ENCODE peak calls at places on chromosomes 12 and 14, in ten cellular contexts. Z is fibroblast of the aortic adventitia, T is adrenal gland, W is psoas muscle, M is colonic mucosa, Y is tibial artery, D is gastrocnemius medialis, P is A549, G is astrocyte of the spinal cord, S is heart left ventricle. J is an unnamed sample.

GRCh38 chr14:105180598-105181528 is at the start of gene NUDT14:
- DNase-seq in P (peak), G (no peak), W (peak), Z (peak), T (peak), M (peak), S (peak), D (no peak), Y (peak), J (peak)

GRCh38 chr14:104822821-104823615 is 22.1 kb downstream of the ZBTB42 start:
- DNase-seq in G (no peak), S (peak), M (peak), Y (no peak), P (no peak), T (no peak), Z (no peak), W (no peak), D (no peak), J (no peak)

GRCh38 chr12:106022568-106023012 is 116.2 kb downstream of the NUAK1 start:
- DNase-seq in P (peak), Z (peak), D (no peak), S (no peak), G (no peak), M (no peak), Y (no peak), W (no peak), T (no peak), J (no peak)

GRCh38 chr12:103138538-103138937 is 181.1 kb downstream of the ASCL1 start:
- DNase-seq in G (no peak), Z (no peak), Y (no peak), D (no peak), S (no peak), P (no peak), M (no peak), W (no peak), T (no peak), J (no peak)

GRCh38 chr12:50901685-50902113 is 50.6 kb upstream of the HIGD1C start:
- DNase-seq in P (no peak), W (no peak), D (no peak), M (no peak), S (no peak), G (no peak), Z (no peak), Y (no peak), T (no peak), J (no peak)

GRCh38 chr12:93593833-93594232 is 21.4 kb downstream of the SOCS2 start:
- DNase-seq in Z (no peak), M (no peak), P (no peak), G (no peak), Y (no peak), D (no peak), T (no peak), W (no peak), S (no peak), J (no peak)

GRCh38 chr12:4036872-4037271 is 163.7 kb upstream of the PARP11 start:
- DNase-seq in T (no peak), Y (no peak), S (no peak), W (no peak), D (no peak), G (no peak), M (no peak), P (peak), Z (no peak), J (no peak)

GRCh38 chr14:93648440-93649168 is 139.7 kb downstream of the PRIMA1 start:
- DNase-seq in Z (peak), D (no peak), S (no peak), T (no peak), W (no peak), G (no peak), P (peak), Y (no peak), M (no peak), J (peak)

GRCh38 chr12:28089363-28089762 is 100.9 kb upstream of the CCDC91 start:
- DNase-seq in P (peak), T (no peak), S (no peak), M (no peak), D (no peak), W (no peak), G (peak), Z (peak), Y (no peak), J (peak)

GRCh38 chr12:113996026-113996425 is 29.9 kb upstream of the RBM19 start:
- DNase-seq in M (no peak), T (no peak), Z (no peak), Y (no peak), S (no peak), D (no peak), P (no peak), W (no peak), G (no peak), J (no peak)

GRCh38 chr14:106506901-106507305 is 980.5 kb downstream of the TMEM121 start:
- DNase-seq in P (no peak), W (no peak), Z (no peak), S (no peak), T (no peak), Y (no peak), G (no peak), D (no peak), M (peak), J (no peak)

GRCh38 chr14:83611906-83612305 is 1918.0 kb upstream of the FLRT2 start:
- DNase-seq in P (no peak), W (no peak), D (no peak), Z (no peak), S (no peak), M (no peak), T (no peak), G (no peak), Y (no peak), J (no peak)

GRCh38 chr12:121701667-121702277 is 10.8 kb upstream of the TMEM120B start:
- DNase-seq in S (no peak), D (no peak), P (no peak), Y (no peak), T (no peak), Z (peak), M (no peak), W (no peak), G (no peak), J (no peak)

GRCh38 chr14:35959835-35960234 is 133.7 kb downstream of the BRMS1L start:
- DNase-seq in Z (no peak), D (no peak), P (peak), T (no peak), S (no peak), W (no peak), Y (no peak), M (no peak), G (no peak), J (no peak)

GRCh38 chr14:71365305-71365865 is 458.1 kb downstream of the PCNX1 start:
- DNase-seq in T (no peak), P (no peak), Z (peak), W (no peak), D (no peak), S (no peak), Y (no peak), G (peak), M (no peak), J (peak)

GRCh38 chr14:48586099-48586498 is 910.7 kb upstream of the MDGA2 start:
- DNase-seq in P (no peak), T (no peak), D (no peak), Z (no peak), W (no peak), M (no peak), Y (no peak), G (no peak), S (no peak), J (no peak)

GRCh38 chr14:41062826-41063225 is 543.9 kb upstream of the LRFN5 start:
- DNase-seq in Z (no peak), W (no peak), S (no peak), M (no peak), Y (no peak), P (peak), D (no peak), T (no peak), G (peak), J (no peak)

GRCh38 chr12:46101121-46101869 is 110.9 kb upstream of the SCAF11 start:
- DNase-seq in T (no peak), G (no peak), D (no peak), Y (no peak), W (no peak), Z (no peak), P (peak), M (no peak), S (no peak), J (no peak)

GRCh38 chr14:77206261-77206824 is 24.7 kb downstream of the TMEM63C start:
- DNase-seq in W (no peak), G (no peak), Y (no peak), T (no peak), Z (no peak), M (no peak), P (no peak), S (no peak), D (no peak), J (no peak)

GRCh38 chr14:61255968-61256367 is 25.2 kb downstream of the TMEM30B start:
- DNase-seq in Z (no peak), P (no peak), M (no peak), G (no peak), Y (no peak), T (no peak), W (no peak), D (no peak), S (no peak), J (no peak)

GRCh38 chr14:24251880-24252288 is 9.5 kb upstream of the TINF2 start:
- DNase-seq in S (no peak), Z (no peak), T (no peak), P (no peak), W (no peak), Y (no peak), D (no peak), G (no peak), M (no peak), J (peak)

GRCh38 chr14:93481758-93482157 is 51.0 kb downstream of the UNC79 start:
- DNase-seq in W (no peak), T (no peak), D (no peak), P (no peak), Z (peak), Y (no peak), M (no peak), S (no peak), G (no peak), J (no peak)

GRCh38 chr12:82805812-82806497 is 119.2 kb downstream of the TMTC2 start:
- DNase-seq in Z (peak), D (no peak), S (no peak), T (no peak), G (no peak), P (no peak), W (no peak), Y (no peak), M (no peak), J (peak)

GRCh38 chr14:96783306-96784224 is 13.6 kb upstream of the VRK1 start:
- DNase-seq in T (peak), Y (no peak), P (no peak), S (no peak), G (no peak), W (no peak), M (no peak), Z (no peak), D (no peak), J (no peak)

GRCh38 chr12:124208469-124208868 is 86.4 kb upstream of the RFLNA start:
- DNase-seq in T (no peak), G (no peak), D (no peak), S (no peak), P (no peak), Y (no peak), M (no peak), Z (no peak), W (no peak), J (no peak)

DNA sequence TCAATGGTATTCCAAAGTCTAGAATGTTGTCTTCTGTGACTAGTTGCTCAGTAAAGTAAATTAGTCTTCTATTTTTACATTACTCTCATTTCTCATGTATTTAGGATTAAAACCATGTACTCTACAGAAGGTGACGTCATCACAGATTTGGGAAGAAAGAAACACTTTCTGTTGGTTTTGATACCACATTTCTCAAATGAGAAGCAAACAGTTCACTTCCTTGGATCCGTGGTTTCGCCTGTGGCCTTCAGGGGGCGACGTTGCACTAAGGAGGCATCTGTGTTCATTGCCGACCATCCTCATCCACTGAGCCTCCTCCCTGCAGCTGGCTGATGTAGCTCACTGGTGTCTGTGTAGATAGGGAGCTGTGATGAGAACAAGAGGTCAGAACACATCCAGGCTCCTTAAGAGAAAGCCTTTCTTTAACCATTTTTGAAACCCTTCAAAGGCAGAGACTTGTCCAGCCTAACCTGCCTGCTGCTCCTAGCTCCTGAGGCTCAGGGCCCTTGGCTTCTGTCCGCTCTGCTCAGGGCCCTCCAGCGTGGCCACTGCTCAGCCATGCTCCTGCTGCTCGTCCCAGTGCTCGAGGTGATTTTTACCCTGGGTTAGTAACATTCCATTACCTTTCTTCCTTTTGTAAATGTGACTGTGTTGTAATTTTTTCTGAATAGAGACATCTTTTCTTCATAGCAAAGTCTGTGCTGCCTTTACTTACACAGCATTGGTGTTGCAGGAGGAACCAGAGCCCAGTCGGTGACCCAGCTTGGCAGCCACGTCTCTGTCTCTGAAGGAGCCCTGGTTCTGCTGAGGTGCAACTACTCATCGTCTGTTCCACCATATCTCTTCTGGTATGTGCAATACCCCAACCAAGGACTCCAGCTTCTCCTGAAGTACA is 220.6 kb upstream of the OR4E1 start:
- DNase-seq in D (no peak), W (no peak), T (no peak), M (no peak), P (peak), Z (no peak), Y (no peak), G (no peak), S (no peak), J (peak)
- TF ChIP-seq CTCF in D (no peak), W (no peak), T (no peak), M (peak), P (no peak), Z (no peak), Y (no peak), G (peak), S (no peak), J (peak)

GRCh38 chr14:73238262-73238852 is 1.1 kb downstream of the PAPLN start:
- DNase-seq in D (no peak), Z (peak), Y (peak), P (no peak), T (no peak), M (no peak), G (peak), W (no peak), S (no peak), J (peak)

GRCh38 chr14:73238941-73239340 is 1.6 kb downstream of the PAPLN start:
- DNase-seq in Z (no peak), S (no peak), D (no peak), M (no peak), W (no peak), Y (peak), T (no peak), G (no peak), P (no peak), J (no peak)

GRCh38 chr14:73237219-73237785 is at the start of gene PAPLN:
- DNase-seq in S (no peak), P (peak), G (no peak), Y (peak), W (peak), Z (no peak), T (peak), M (peak), D (no peak), J (peak)

GRCh38 chr14:73236752-73237218 is 521 bp upstream of the PAPLN start:
- DNase-seq in M (no peak), W (no peak), Y (no peak), G (no peak), S (no peak), D (no peak), T (no peak), Z (no peak), P (no peak), J (no peak)

DNA sequence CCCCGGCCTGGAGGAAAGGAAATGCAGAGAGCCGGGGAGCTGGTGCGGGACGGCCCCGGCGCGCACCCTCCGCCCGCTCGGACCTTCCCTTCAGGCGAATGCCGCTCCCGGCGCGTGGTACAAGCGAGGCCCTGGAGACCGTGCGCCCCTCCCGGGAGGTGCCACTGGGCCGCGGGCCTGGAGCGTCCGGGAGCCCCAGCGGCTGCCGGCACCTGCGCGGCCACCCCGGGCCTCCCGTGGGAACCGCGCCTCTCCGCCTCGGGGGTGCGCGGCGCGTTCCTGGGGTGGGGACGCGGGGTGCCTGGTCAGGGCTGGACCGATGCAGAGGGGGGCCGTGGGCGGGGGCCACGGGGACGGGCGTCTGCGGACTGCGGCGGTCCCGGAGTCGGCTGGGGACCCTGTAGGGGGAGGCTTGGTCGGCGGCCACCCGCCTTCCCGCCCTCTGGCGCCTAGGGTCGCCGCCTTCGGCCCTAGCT is 518 bp downstream of the PAPLN start:
- DNase-seq in M (no peak), T (no peak), D (no peak), P (no peak), Y (peak), G (no peak), Z (no peak), W (no peak), S (no peak), J (no peak)
- H3K4me3 ChIP-seq in M (peak), T (no peak), D (peak), P (peak), Y (peak), G (peak), Z (peak), W (peak), S (peak), J (peak)

GRCh38 chr12:122855985-122856831 is 21.0 kb downstream of the HIP1R start:
- DNase-seq in T (no peak), S (no peak), Y (no peak), G (no peak), D (no peak), M (no peak), P (no peak), W (peak), Z (no peak), J (no peak)

GRCh38 chr12:122854554-122854953 is 19.3 kb downstream of the HIP1R start:
- DNase-seq in T (no peak), G (no peak), Z (no peak), P (no peak), S (no peak), D (no peak), Y (no peak), W (peak), M (no peak), J (no peak)

GRCh38 chr12:122853582-122854245 is 18.5 kb downstream of the HIP1R start:
- DNase-seq in Y (no peak), S (no peak), P (no peak), T (no peak), Z (no peak), D (no peak), W (peak), M (no peak), G (no peak), J (no peak)

GRCh38 chr12:122856999-122857671 is 21.9 kb downstream of the HIP1R start:
- DNase-seq in Y (no peak), W (no peak), D (no peak), Z (no peak), G (no peak), M (no peak), T (no peak), P (no peak), S (no peak), J (no peak)

GRCh38 chr12:122855071-122855829 is 20.0 kb downstream of the HIP1R start:
- DNase-seq in S (no peak), M (no peak), T (no peak), G (no peak), Y (no peak), P (no peak), Z (no peak), W (peak), D (no peak), J (no peak)
- TF ChIP-seq CTCF in S (no peak), M (no peak), T (no peak), G (no peak), Y (no peak), P (no peak), Z (no peak), W (no peak), D (no peak), J (no peak)

GRCh38 chr12:26229910-26230309 is 34.5 kb downstream of the SSPN start:
- DNase-seq in W (no peak), G (peak), T (no peak), D (no peak), M (no peak), P (no peak), S (no peak), Z (no peak), Y (no peak), J (no peak)

GRCh38 chr12:26226629-26227375 is 31.4 kb downstream of the SSPN start:
- DNase-seq in G (peak), M (no peak), P (no peak), D (no peak), T (peak), Z (no peak), Y (peak), W (peak), S (peak), J (peak)

GRCh38 chr12:26224657-26225056 is 29.3 kb downstream of the SSPN start:
- DNase-seq in S (no peak), G (no peak), Y (no peak), M (no peak), W (no peak), P (no peak), T (no peak), D (no peak), Z (no peak), J (no peak)

GRCh38 chr12:26226119-26226518 is 30.7 kb downstream of the SSPN start:
- DNase-seq in W (no peak), Z (no peak), Y (no peak), S (no peak), M (no peak), G (no peak), P (no peak), T (no peak), D (no peak), J (no peak)

DNA sequence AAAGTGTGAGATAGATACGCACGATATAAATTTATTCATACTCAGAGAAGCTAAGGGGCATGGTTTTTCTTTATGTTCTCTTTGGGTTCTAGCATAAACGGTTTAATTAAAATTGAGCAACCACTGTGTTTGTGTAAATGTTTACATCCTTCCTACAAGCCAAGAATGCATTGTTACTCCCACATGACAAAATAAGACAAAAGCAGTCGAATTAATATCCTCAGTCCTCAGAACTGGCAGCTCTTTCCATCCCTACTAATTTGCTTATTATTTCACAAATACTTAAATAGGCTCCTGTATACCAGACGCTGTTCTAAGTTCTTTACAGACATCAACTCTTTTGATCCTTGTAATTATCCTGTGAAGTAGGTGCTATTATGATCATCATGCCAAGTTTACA is 32.0 kb downstream of the SSPN start:
- DNase-seq in W (no peak), M (no peak), S (no peak), T (no peak), D (no peak), P (no peak), G (no peak), Z (no peak), Y (no peak), J (no peak)
- H3K4me3 ChIP-seq in W (peak), M (peak), S (no peak), T (no peak), D (no peak), P (no peak), G (no peak), Z (no peak), Y (peak), J (peak)

GRCh38 chr14:75303415-75303814 is 24.8 kb downstream of the FOS start:
- DNase-seq in P (peak), Z (peak), S (peak), G (peak), Y (peak), W (peak), D (peak), T (peak), M (peak), J (peak)
- TF ChIP-seq CTCF in P (peak), Z (peak), S (peak), G (peak), Y (peak), W (peak), D (peak), T (peak), M (peak), J (peak)

J was measured in choroid plexus epithelial cell.